ENCODE peak calls at places on chromosomes 2 and 18, in four cellular contexts. Q, I, W and A are unnamed samples.

GRCh38 chr2:28437918-28438317 is 45.3 kb downstream of the FOSL2 start:
- DNase-seq in Q (no peak), I (no peak), W (no peak), A (peak)

GRCh38 chr18:23053756-23054457 is 81.4 kb upstream of the CABLES1 start:
- DNase-seq in Q (peak), I (peak), W (peak), A (no peak)

GRCh38 chr2:175627405-175627804 is 374.7 kb downstream of the LNPK start:
- DNase-seq in Q (no peak), I (peak), W (no peak), A (no peak)

GRCh38 chr18:27109403-27109802 is 75.7 kb downstream of the CHST9 start:
- DNase-seq in Q (no peak), I (no peak), W (no peak), A (no peak)

GRCh38 chr2:145199832-145200231 is 679.9 kb upstream of the ZEB2 start:
- DNase-seq in Q (no peak), I (no peak), W (no peak), A (no peak)

GRCh38 chr2:70513751-70514150 is 39.9 kb downstream of the TGFA start:
- DNase-seq in Q (peak), I (no peak), W (no peak), A (no peak)

GRCh38 chr2:152399003-152399402 is 64.0 kb downstream of the FMNL2 start:
- DNase-seq in Q (no peak), I (no peak), W (no peak), A (no peak)

GRCh38 chr2:67516899-67517530 is 119.9 kb downstream of the ETAA1 start:
- DNase-seq in Q (peak), I (peak), W (peak), A (peak)

GRCh38 chr18:35376393-35376741 is 770 bp downstream of the ZNF396 start:
- DNase-seq in Q (no peak), I (no peak), W (no peak), A (peak)

GRCh38 chr2:240972636-240973521 is 25.5 kb upstream of the SNED1 start:
- DNase-seq in Q (no peak), I (peak), W (no peak), A (peak)

GRCh38 chr2:166628478-166629136 is 134.6 kb upstream of the SCN7A start:
- DNase-seq in Q (no peak), I (no peak), W (no peak), A (no peak)

GRCh38 chr18:31497711-31498449 is at the start of gene DSG2:
- DNase-seq in Q (peak), I (no peak), W (peak), A (peak)

GRCh38 chr2:155830817-155831579 is 501.5 kb downstream of the NR4A2 start:
- DNase-seq in Q (no peak), I (no peak), W (no peak), A (no peak)

GRCh38 chr2:226184940-226185575 is 614.6 kb downstream of the IRS1 start:
- DNase-seq in Q (peak), I (no peak), W (peak), A (no peak)

GRCh38 chr2:150167711-150168110 is 319.8 kb downstream of the RND3 start:
- DNase-seq in Q (no peak), I (peak), W (peak), A (no peak)

GRCh38 chr18:58887613-58887963 is 22.9 kb downstream of the ZNF532 start:
- DNase-seq in Q (no peak), I (no peak), W (peak), A (no peak)

GRCh38 chr2:44997948-44998347 is 11.3 kb downstream of the SIX2 start:
- DNase-seq in Q (no peak), I (no peak), W (peak), A (no peak)

GRCh38 chr2:57291209-57291608 is 755.4 kb upstream of the VRK2 start:
- DNase-seq in Q (no peak), I (no peak), W (no peak), A (no peak)

GRCh38 chr2:147177449-147177848 is 667.4 kb upstream of the ACVR2A start:
- DNase-seq in Q (no peak), I (no peak), W (peak), A (no peak)

GRCh38 chr18:73990241-73990640 is 157.4 kb downstream of the FBXO15 start:
- DNase-seq in Q (no peak), I (no peak), W (no peak), A (no peak)

GRCh38 chr2:239775623-239776440 is 249.3 kb downstream of the NDUFA10 start:
- DNase-seq in Q (no peak), I (no peak), W (no peak), A (no peak)

GRCh38 chr2:224287533-224287932 is 114.4 kb downstream of the FAM124B start:
- DNase-seq in Q (peak), I (no peak), W (no peak), A (no peak)

GRCh38 chr2:240449764-240450531 is 14.5 kb downstream of the GPC1 start:
- DNase-seq in Q (peak), I (no peak), W (peak), A (peak)

GRCh38 chr2:95104606-95105005 is 17.0 kb downstream of the MRPS5 start:
- DNase-seq in Q (no peak), I (no peak), W (no peak), A (no peak)

GRCh38 chr2:79235135-79235534 is 75.6 kb upstream of the REG3A start:
- DNase-seq in Q (no peak), I (no peak), W (no peak), A (no peak)

GRCh38 chr18:23281626-23282436 is 146.5 kb downstream of the CABLES1 start:
- DNase-seq in Q (no peak), I (peak), W (no peak), A (peak)

GRCh38 chr18:48949051-48949605 is 1.6 kb downstream of the SMAD7 start:
- DNase-seq in Q (no peak), I (no peak), W (peak), A (no peak)

GRCh38 chr18:76759056-76759455 is 63.3 kb upstream of the ZNF236 start:
- DNase-seq in Q (no peak), I (no peak), W (no peak), A (no peak)

GRCh38 chr2:238963164-238963969 is 115.5 kb downstream of the TWIST2 start:
- DNase-seq in Q (no peak), I (no peak), W (peak), A (no peak)

GRCh38 chr2:227460079-227460485 is 11.9 kb upstream of the AGFG1 start:
- DNase-seq in Q (no peak), I (peak), W (peak), A (no peak)

GRCh38 chr18:7064346-7064745 is 53.3 kb downstream of the LAMA1 start:
- DNase-seq in Q (no peak), I (no peak), W (peak), A (no peak)

GRCh38 chr2:181828122-181828705 is 63.3 kb upstream of the ITPRID2 start:
- DNase-seq in Q (no peak), I (no peak), W (no peak), A (no peak)

GRCh38 chr2:118012778-118013177 is 1.1 kb downstream of the CCDC93 start:
- DNase-seq in Q (no peak), I (no peak), W (no peak), A (no peak)

GRCh38 chr18:36786686-36787085 is 42.1 kb downstream of the TPGS2 start:
- DNase-seq in Q (no peak), I (peak), W (peak), A (no peak)

GRCh38 chr2:10981941-10982381 is 70.2 kb downstream of the KCNF1 start:
- DNase-seq in Q (no peak), I (no peak), W (no peak), A (no peak)

GRCh38 chr2:149768320-149768799 is 180.8 kb upstream of the MMADHC start:
- DNase-seq in Q (no peak), I (peak), W (peak), A (peak)

GRCh38 chr2:12087671-12088380 is 341.4 kb downstream of the LPIN1 start:
- DNase-seq in Q (no peak), I (peak), W (peak), A (no peak)

GRCh38 chr2:188766086-188766856 is 207.9 kb upstream of the COL3A1 start:
- DNase-seq in Q (no peak), I (no peak), W (no peak), A (no peak)